ENCODE peak calls at places on chromosome 5, in ten cellular contexts. Y, U, W, D, B, R, C, J, Q and H are unnamed samples.

GRCh38 chr5:161685461-161685860 is at the start of gene GABRA6:
- ATAC-seq in R (no peak), D (no peak), U (no peak), Q (no peak), B (no peak), Y (no peak), C (no peak), J (no peak), W (no peak), H (no peak)

GRCh38 chr5:54251981-54252380 is 58.4 kb downstream of the ARL15 start:
- ATAC-seq in J (no peak), Y (no peak), R (no peak), W (no peak), U (no peak), Q (no peak), D (no peak), C (no peak), B (peak; percentile 68), H (peak; percentile 51)

GRCh38 chr5:176463113-176463764 is 15.1 kb downstream of the FAF2 start:
- ATAC-seq in W (no peak), Y (no peak), U (no peak), Q (no peak), R (no peak), D (no peak), B (no peak), J (no peak), C (no peak), H (no peak)

GRCh38 chr5:9567039-9567438 is 21.2 kb upstream of the SEMA5A start:
- ATAC-seq in D (no peak), Y (no peak), U (no peak), Q (no peak), R (no peak), C (no peak), B (no peak), W (no peak), J (no peak), H (no peak)

GRCh38 chr5:101860145-101860544 is 435.9 kb downstream of the SLCO4C1 start:
- ATAC-seq in D (no peak), U (no peak), Q (no peak), C (peak; percentile 19), Y (no peak), W (no peak), J (no peak), R (no peak), B (no peak), H (no peak)

GRCh38 chr5:169027456-169028118 is 273.4 kb downstream of the SLIT3 start:
- ATAC-seq in Q (no peak), D (no peak), Y (no peak), C (no peak), W (no peak), U (no peak), J (no peak), B (no peak), R (peak; percentile 50), H (no peak)

GRCh38 chr5:9861664-9862256 is 231.6 kb upstream of the TAS2R1 start:
- ATAC-seq in W (no peak), Y (no peak), U (no peak), D (no peak), Q (no peak), J (no peak), R (no peak), B (no peak), C (no peak), H (no peak)

GRCh38 chr5:130066644-130067043 is 162.4 kb downstream of the CHSY3 start:
- ATAC-seq in W (no peak), U (no peak), Y (no peak), Q (no peak), C (no peak), J (no peak), D (no peak), R (no peak), B (peak; percentile 28), H (no peak)

GRCh38 chr5:127375124-127375523 is 84.5 kb downstream of the MEGF10 start:
- ATAC-seq in C (no peak), B (no peak), J (no peak), D (no peak), Y (no peak), Q (no peak), R (no peak), U (no peak), W (no peak), H (no peak)

GRCh38 chr5:73938280-73938937 is 312.4 kb downstream of the ARHGEF28 start:
- ATAC-seq in D (no peak), U (no peak), W (no peak), R (no peak), J (no peak), B (peak; percentile 52), Y (peak; percentile 91), Q (no peak), C (no peak), H (no peak)

GRCh38 chr5:151628112-151628823 is 37.1 kb upstream of the FAT2 start:
- ATAC-seq in Q (no peak), J (no peak), B (no peak), C (no peak), D (no peak), R (peak; percentile 53), Y (no peak), U (no peak), W (no peak), H (peak; percentile 58)

GRCh38 chr5:77029376-77029885 is 773 bp upstream of the AGGF1 start:
- ATAC-seq in W (no peak), C (no peak), D (no peak), B (no peak), J (no peak), U (no peak), Q (no peak), R (no peak), Y (no peak), H (no peak)